ENCODE peak calls at places on chromosomes 5 and 9, in seven cellular contexts. One of them, this sample, is unnamed.

GRCh38 chr9:138050472-138051330 is 173.1 kb downstream of the CACNA1B start:
- DNase-seq in CD8-positive, alpha-beta T cell: no peak
- DNase-seq in neural crest cell: no peak
- DNase-seq in Panc1: no peak
- DNase-seq in astrocyte of the spinal cord: no peak
- DNase-seq in type B pancreatic cell: peak; percentile 56
- DNase-seq in lung: no peak
- DNase-seq in this sample: peak; percentile 30

GRCh38 chr5:147509041-147509709 is 693 bp downstream of the DPYSL3 start:
- DNase-seq in astrocyte of the spinal cord: no peak
- DNase-seq in neural crest cell: peak; percentile 24
- DNase-seq in CD8-positive, alpha-beta T cell: no peak
- DNase-seq in type B pancreatic cell: peak; percentile 73
- DNase-seq in Panc1: no peak
- DNase-seq in lung: no peak
- DNase-seq in this sample: no peak

GRCh38 chr9:135554718-135555117 is 6.8 kb upstream of the PAEP start:
- DNase-seq in neural crest cell: no peak
- DNase-seq in type B pancreatic cell: no peak
- DNase-seq in Panc1: peak; percentile 5
- DNase-seq in lung: no peak
- DNase-seq in astrocyte of the spinal cord: no peak
- DNase-seq in CD8-positive, alpha-beta T cell: no peak
- DNase-seq in this sample: no peak

GRCh38 chr5:132264546-132265335 is 7.2 kb downstream of the PDLIM4 start:
- DNase-seq in lung: peak; percentile 24
- DNase-seq in neural crest cell: no peak
- DNase-seq in astrocyte of the spinal cord: no peak
- DNase-seq in CD8-positive, alpha-beta T cell: no peak
- DNase-seq in type B pancreatic cell: peak; percentile 45
- DNase-seq in Panc1: no peak
- DNase-seq in this sample: peak; percentile 22

GRCh38 chr9:86034863-86035734 is 64.3 kb downstream of the GOLM1 start:
- DNase-seq in type B pancreatic cell: no peak
- DNase-seq in lung: no peak
- DNase-seq in Panc1: no peak
- DNase-seq in CD8-positive, alpha-beta T cell: no peak
- DNase-seq in neural crest cell: peak; percentile 29
- DNase-seq in astrocyte of the spinal cord: peak; percentile 55
- DNase-seq in this sample: peak; percentile 76

GRCh38 chr9:100436566-100436965 is 9.6 kb downstream of the MSANTD3 start:
- DNase-seq in type B pancreatic cell: no peak
- DNase-seq in Panc1: no peak
- DNase-seq in CD8-positive, alpha-beta T cell: no peak
- DNase-seq in neural crest cell: no peak
- DNase-seq in lung: no peak
- DNase-seq in astrocyte of the spinal cord: no peak
- DNase-seq in this sample: no peak

GRCh38 chr5:15539951-15540350 is 40.0 kb downstream of the FBXL7 start:
- DNase-seq in neural crest cell: no peak
- DNase-seq in astrocyte of the spinal cord: no peak
- DNase-seq in type B pancreatic cell: no peak
- DNase-seq in Panc1: no peak
- DNase-seq in lung: no peak
- DNase-seq in CD8-positive, alpha-beta T cell: no peak
- DNase-seq in this sample: no peak

GRCh38 chr9:109766351-109766750 is 13.6 kb upstream of the PALM2AKAP2 start:
- DNase-seq in type B pancreatic cell: no peak
- DNase-seq in Panc1: no peak
- DNase-seq in lung: no peak
- DNase-seq in CD8-positive, alpha-beta T cell: no peak
- DNase-seq in neural crest cell: no peak
- DNase-seq in astrocyte of the spinal cord: peak; percentile 26
- DNase-seq in this sample: no peak

GRCh38 chr9:18605763-18606162 is 131.8 kb downstream of the ADAMTSL1 start:
- DNase-seq in astrocyte of the spinal cord: peak; percentile 55
- DNase-seq in CD8-positive, alpha-beta T cell: no peak
- DNase-seq in Panc1: no peak
- DNase-seq in type B pancreatic cell: no peak
- DNase-seq in lung: peak; percentile 30
- DNase-seq in neural crest cell: no peak
- DNase-seq in this sample: no peak

DNA sequence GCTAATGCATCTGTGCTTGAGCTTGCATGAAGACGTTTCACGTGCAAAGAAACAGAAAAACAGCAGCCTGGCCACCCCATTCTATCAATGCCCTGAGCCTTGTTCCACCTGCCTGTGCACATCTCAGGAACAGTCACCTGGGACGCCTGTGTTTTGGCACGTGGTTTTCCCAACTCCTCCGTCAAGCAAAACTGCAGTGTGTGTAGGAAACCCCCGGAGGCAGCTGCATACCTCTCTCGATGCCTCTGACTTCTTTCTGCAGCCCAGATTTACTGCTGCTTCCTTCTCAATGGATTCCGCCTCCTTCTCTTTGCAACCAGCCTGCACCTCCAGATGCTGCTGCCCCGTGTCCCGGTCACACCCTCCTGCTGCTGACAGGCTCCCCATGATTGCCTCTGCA is 395.7 kb upstream of the IRX1 start:
- DNase-seq in type B pancreatic cell: no peak
- DNase-seq in neural crest cell: no peak
- DNase-seq in CD8-positive, alpha-beta T cell: no peak
- DNase-seq in astrocyte of the spinal cord: no peak
- DNase-seq in Panc1: no peak
- DNase-seq in lung: no peak
- DNase-seq in this sample: no peak
- TF ChIP-seq CTCF in type B pancreatic cell: no peak
- TF ChIP-seq CTCF in neural crest cell: no peak
- TF ChIP-seq CTCF in CD8-positive, alpha-beta T cell: no peak
- TF ChIP-seq CTCF in astrocyte of the spinal cord: no peak
- TF ChIP-seq CTCF in Panc1: no peak
- TF ChIP-seq CTCF in lung: no peak
- TF ChIP-seq CTCF in this sample: no peak

GRCh38 chr5:72067682-72068470 is 39.4 kb upstream of the MAP1B start:
- DNase-seq in type B pancreatic cell: no peak
- DNase-seq in neural crest cell: no peak
- DNase-seq in astrocyte of the spinal cord: peak; percentile 88
- DNase-seq in lung: no peak
- DNase-seq in CD8-positive, alpha-beta T cell: no peak
- DNase-seq in Panc1: no peak
- DNase-seq in this sample: no peak
- TF ChIP-seq CTCF in type B pancreatic cell: no peak
- TF ChIP-seq CTCF in neural crest cell: no peak
- TF ChIP-seq CTCF in astrocyte of the spinal cord: no peak
- TF ChIP-seq CTCF in lung: no peak
- TF ChIP-seq CTCF in CD8-positive, alpha-beta T cell: no peak
- TF ChIP-seq CTCF in Panc1: no peak
- TF ChIP-seq CTCF in this sample: no peak

GRCh38 chr5:7080501-7080900 is 315.4 kb upstream of the ADCY2 start:
- DNase-seq in CD8-positive, alpha-beta T cell: no peak
- DNase-seq in type B pancreatic cell: no peak
- DNase-seq in astrocyte of the spinal cord: no peak
- DNase-seq in lung: no peak
- DNase-seq in Panc1: no peak
- DNase-seq in neural crest cell: no peak
- DNase-seq in this sample: no peak

GRCh38 chr5:7078090-7078489 is 317.8 kb upstream of the ADCY2 start:
- DNase-seq in Panc1: no peak
- DNase-seq in lung: no peak
- DNase-seq in neural crest cell: no peak
- DNase-seq in type B pancreatic cell: no peak
- DNase-seq in CD8-positive, alpha-beta T cell: no peak
- DNase-seq in astrocyte of the spinal cord: no peak
- DNase-seq in this sample: no peak

GRCh38 chr5:7074176-7074575 is 321.8 kb upstream of the ADCY2 start:
- DNase-seq in neural crest cell: no peak
- DNase-seq in type B pancreatic cell: no peak
- DNase-seq in lung: no peak
- DNase-seq in astrocyte of the spinal cord: no peak
- DNase-seq in Panc1: no peak
- DNase-seq in CD8-positive, alpha-beta T cell: no peak
- DNase-seq in this sample: no peak

GRCh38 chr5:7073666-7074065 is 322.3 kb upstream of the ADCY2 start:
- DNase-seq in CD8-positive, alpha-beta T cell: no peak
- DNase-seq in type B pancreatic cell: no peak
- DNase-seq in astrocyte of the spinal cord: no peak
- DNase-seq in Panc1: no peak
- DNase-seq in neural crest cell: no peak
- DNase-seq in lung: no peak
- DNase-seq in this sample: no peak

GRCh38 chr5:7078901-7079300 is 317.0 kb upstream of the ADCY2 start:
- DNase-seq in lung: no peak
- DNase-seq in neural crest cell: peak; percentile 9
- DNase-seq in astrocyte of the spinal cord: no peak
- DNase-seq in CD8-positive, alpha-beta T cell: no peak
- DNase-seq in type B pancreatic cell: no peak
- DNase-seq in Panc1: peak; percentile 4
- DNase-seq in this sample: no peak
- TF ChIP-seq CTCF in lung: no peak
- TF ChIP-seq CTCF in neural crest cell: peak; percentile 54
- TF ChIP-seq CTCF in astrocyte of the spinal cord: no peak
- TF ChIP-seq CTCF in CD8-positive, alpha-beta T cell: no peak
- TF ChIP-seq CTCF in type B pancreatic cell: peak; percentile 65
- TF ChIP-seq CTCF in Panc1: peak; percentile 50
- TF ChIP-seq CTCF in this sample: no peak

GRCh38 chr5:59583810-59584562 is 309.5 kb downstream of the PDE4D start:
- DNase-seq in lung: no peak
- DNase-seq in Panc1: no peak
- DNase-seq in astrocyte of the spinal cord: peak; percentile 35
- DNase-seq in neural crest cell: no peak
- DNase-seq in type B pancreatic cell: no peak
- DNase-seq in CD8-positive, alpha-beta T cell: no peak
- DNase-seq in this sample: no peak
- TF ChIP-seq CTCF in lung: no peak
- TF ChIP-seq CTCF in Panc1: no peak
- TF ChIP-seq CTCF in astrocyte of the spinal cord: no peak
- TF ChIP-seq CTCF in neural crest cell: no peak
- TF ChIP-seq CTCF in type B pancreatic cell: no peak
- TF ChIP-seq CTCF in CD8-positive, alpha-beta T cell: no peak
- TF ChIP-seq CTCF in this sample: no peak

GRCh38 chr5:90162324-90162723 is 247.2 kb downstream of the CETN3 start:
- DNase-seq in type B pancreatic cell: no peak
- DNase-seq in Panc1: no peak
- DNase-seq in neural crest cell: no peak
- DNase-seq in astrocyte of the spinal cord: no peak
- DNase-seq in lung: no peak
- DNase-seq in CD8-positive, alpha-beta T cell: no peak
- DNase-seq in this sample: no peak

GRCh38 chr5:90158131-90158530 is 251.4 kb downstream of the CETN3 start:
- DNase-seq in type B pancreatic cell: no peak
- DNase-seq in CD8-positive, alpha-beta T cell: no peak
- DNase-seq in lung: no peak
- DNase-seq in astrocyte of the spinal cord: no peak
- DNase-seq in Panc1: no peak
- DNase-seq in neural crest cell: no peak
- DNase-seq in this sample: no peak

GRCh38 chr5:90166816-90167215 is 242.7 kb downstream of the CETN3 start:
- DNase-seq in type B pancreatic cell: no peak
- DNase-seq in Panc1: no peak
- DNase-seq in lung: no peak
- DNase-seq in CD8-positive, alpha-beta T cell: no peak
- DNase-seq in neural crest cell: no peak
- DNase-seq in astrocyte of the spinal cord: no peak
- DNase-seq in this sample: no peak

GRCh38 chr5:90161399-90161798 is 248.2 kb downstream of the CETN3 start:
- DNase-seq in Panc1: no peak
- DNase-seq in astrocyte of the spinal cord: peak; percentile 35
- DNase-seq in type B pancreatic cell: no peak
- DNase-seq in lung: peak; percentile 47
- DNase-seq in neural crest cell: peak; percentile 23
- DNase-seq in CD8-positive, alpha-beta T cell: no peak
- DNase-seq in this sample: peak; percentile 21
- TF ChIP-seq CTCF in Panc1: peak; percentile 36
- TF ChIP-seq CTCF in astrocyte of the spinal cord: peak; percentile 45
- TF ChIP-seq CTCF in type B pancreatic cell: peak; percentile 48
- TF ChIP-seq CTCF in lung: no peak
- TF ChIP-seq CTCF in neural crest cell: peak; percentile 33
- TF ChIP-seq CTCF in CD8-positive, alpha-beta T cell: no peak
- TF ChIP-seq CTCF in this sample: no peak

GRCh38 chr5:437281-437771 is 5.7 kb upstream of the EXOC3 start:
- DNase-seq in neural crest cell: no peak
- DNase-seq in type B pancreatic cell: no peak
- DNase-seq in Panc1: no peak
- DNase-seq in CD8-positive, alpha-beta T cell: no peak
- DNase-seq in astrocyte of the spinal cord: no peak
- DNase-seq in lung: no peak
- DNase-seq in this sample: no peak

GRCh38 chr5:436641-436975 is 6.4 kb upstream of the EXOC3 start:
- DNase-seq in lung: no peak
- DNase-seq in type B pancreatic cell: no peak
- DNase-seq in CD8-positive, alpha-beta T cell: no peak
- DNase-seq in astrocyte of the spinal cord: no peak
- DNase-seq in Panc1: no peak
- DNase-seq in neural crest cell: no peak
- DNase-seq in this sample: no peak

GRCh38 chr5:434443-435146 is 8.4 kb upstream of the EXOC3 start:
- DNase-seq in Panc1: no peak
- DNase-seq in type B pancreatic cell: peak; percentile 63
- DNase-seq in lung: no peak
- DNase-seq in astrocyte of the spinal cord: no peak
- DNase-seq in neural crest cell: no peak
- DNase-seq in CD8-positive, alpha-beta T cell: no peak
- DNase-seq in this sample: no peak

GRCh38 chr5:435156-435790 is 7.7 kb upstream of the EXOC3 start:
- DNase-seq in type B pancreatic cell: peak; percentile 55
- DNase-seq in CD8-positive, alpha-beta T cell: no peak
- DNase-seq in Panc1: no peak
- DNase-seq in astrocyte of the spinal cord: no peak
- DNase-seq in neural crest cell: no peak
- DNase-seq in lung: no peak
- DNase-seq in this sample: no peak

DNA sequence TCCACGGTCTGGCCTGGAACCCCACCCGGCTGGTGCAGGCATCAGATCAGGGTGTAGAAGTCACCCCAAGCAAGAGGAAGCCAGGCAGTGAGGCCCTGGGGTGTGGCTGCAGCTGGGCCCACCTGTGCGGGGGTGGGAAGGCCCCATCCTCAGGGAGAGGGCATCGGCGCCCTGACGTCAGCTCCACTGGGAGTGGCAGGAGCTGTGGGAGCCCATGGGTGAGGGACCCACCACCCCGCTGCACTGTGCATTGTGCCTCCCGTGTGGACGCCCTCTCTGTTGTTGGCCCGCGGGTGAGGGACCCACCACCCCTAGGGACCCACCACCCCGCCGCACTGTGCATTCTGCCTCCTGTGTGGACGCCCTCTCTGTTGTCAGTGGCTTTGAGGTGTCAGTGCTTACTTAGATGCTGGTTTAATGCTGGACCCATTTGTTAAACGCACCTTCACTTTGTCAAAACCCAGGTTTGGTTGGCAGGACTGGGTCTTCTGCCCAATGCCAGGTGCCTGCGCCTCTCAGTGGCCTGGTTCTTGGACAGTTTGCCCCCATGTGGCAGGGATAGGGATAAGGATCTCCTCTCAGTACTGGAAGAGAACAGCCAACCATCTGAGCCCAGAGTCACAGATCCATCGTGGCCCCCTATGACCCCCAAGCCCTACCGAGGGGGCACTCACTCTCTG is 6.9 kb upstream of the EXOC3 start:
- DNase-seq in CD8-positive, alpha-beta T cell: no peak
- DNase-seq in type B pancreatic cell: no peak
- DNase-seq in astrocyte of the spinal cord: no peak
- DNase-seq in neural crest cell: no peak
- DNase-seq in lung: no peak
- DNase-seq in Panc1: no peak
- DNase-seq in this sample: no peak
- TF ChIP-seq CTCF in CD8-positive, alpha-beta T cell: no peak
- TF ChIP-seq CTCF in type B pancreatic cell: peak; percentile 52
- TF ChIP-seq CTCF in astrocyte of the spinal cord: peak; percentile 58
- TF ChIP-seq CTCF in neural crest cell: peak; percentile 34
- TF ChIP-seq CTCF in lung: no peak
- TF ChIP-seq CTCF in Panc1: no peak
- TF ChIP-seq CTCF in this sample: no peak

This sample was measured in GM13976.